ENCODE peak calls at places on chromosomes 12 and 14, in nine cellular contexts. One of them, this sample, is unnamed.

GRCh38 chr12:121033625-121034349 is 5.3 kb downstream of the OASL start:
- DNase-seq in right cardiac atrium: no peak
- DNase-seq in activated B cell treated with CpG ODN at 0.5 μM for 24 hours: no peak
- DNase-seq in non-pigmented ciliary epithelial cell: no peak
- DNase-seq in Right ventricle myocardium inferior: no peak
- DNase-seq in dorsolateral prefrontal cortex: no peak
- DNase-seq in astrocyte of the spinal cord: peak; percentile 40
- DNase-seq in activated naive CD4-positive, alpha-beta T cell treated with Interleukin-2 at 50 U/mL for 16 hours: peak; percentile 69
- DNase-seq in naive thymus-derived CD4-positive, alpha-beta T cell: no peak
- DNase-seq in this sample: peak; percentile 64

GRCh38 chr12:64102339-64102738 is 119.8 kb downstream of the KICS2 start:
- DNase-seq in Right ventricle myocardium inferior: no peak
- DNase-seq in right cardiac atrium: no peak
- DNase-seq in activated B cell treated with CpG ODN at 0.5 μM for 24 hours: no peak
- DNase-seq in dorsolateral prefrontal cortex: no peak
- DNase-seq in naive thymus-derived CD4-positive, alpha-beta T cell: no peak
- DNase-seq in astrocyte of the spinal cord: peak; percentile 72
- DNase-seq in non-pigmented ciliary epithelial cell: no peak
- DNase-seq in activated naive CD4-positive, alpha-beta T cell treated with Interleukin-2 at 50 U/mL for 16 hours: no peak
- DNase-seq in this sample: no peak

GRCh38 chr12:53950789-53951576 is 3.7 kb upstream of the HOXC12 start:
- DNase-seq in Right ventricle myocardium inferior: no peak
- DNase-seq in dorsolateral prefrontal cortex: no peak
- DNase-seq in naive thymus-derived CD4-positive, alpha-beta T cell: no peak
- DNase-seq in astrocyte of the spinal cord: no peak
- DNase-seq in right cardiac atrium: no peak
- DNase-seq in non-pigmented ciliary epithelial cell: no peak
- DNase-seq in activated B cell treated with CpG ODN at 0.5 μM for 24 hours: no peak
- DNase-seq in activated naive CD4-positive, alpha-beta T cell treated with Interleukin-2 at 50 U/mL for 16 hours: no peak
- DNase-seq in this sample: no peak

GRCh38 chr12:52769354-52769753 is 7.8 kb downstream of the KRT76 start:
- DNase-seq in astrocyte of the spinal cord: no peak
- DNase-seq in naive thymus-derived CD4-positive, alpha-beta T cell: no peak
- DNase-seq in dorsolateral prefrontal cortex: no peak
- DNase-seq in activated B cell treated with CpG ODN at 0.5 μM for 24 hours: no peak
- DNase-seq in Right ventricle myocardium inferior: no peak
- DNase-seq in right cardiac atrium: no peak
- DNase-seq in activated naive CD4-positive, alpha-beta T cell treated with Interleukin-2 at 50 U/mL for 16 hours: no peak
- DNase-seq in non-pigmented ciliary epithelial cell: no peak
- DNase-seq in this sample: no peak

GRCh38 chr14:99604766-99605298 is 825 bp upstream of the CCDC85C start:
- DNase-seq in activated naive CD4-positive, alpha-beta T cell treated with Interleukin-2 at 50 U/mL for 16 hours: peak; percentile 46
- DNase-seq in right cardiac atrium: peak; percentile 75
- DNase-seq in Right ventricle myocardium inferior: peak; percentile 50
- DNase-seq in naive thymus-derived CD4-positive, alpha-beta T cell: no peak
- DNase-seq in dorsolateral prefrontal cortex: peak; percentile 59
- DNase-seq in activated B cell treated with CpG ODN at 0.5 μM for 24 hours: peak; percentile 48
- DNase-seq in non-pigmented ciliary epithelial cell: no peak
- DNase-seq in astrocyte of the spinal cord: peak; percentile 37
- DNase-seq in this sample: peak; percentile 43

GRCh38 chr12:104347374-104348075 is 44.0 kb downstream of the EID3 start:
- DNase-seq in activated naive CD4-positive, alpha-beta T cell treated with Interleukin-2 at 50 U/mL for 16 hours: no peak
- DNase-seq in activated B cell treated with CpG ODN at 0.5 μM for 24 hours: no peak
- DNase-seq in right cardiac atrium: no peak
- DNase-seq in Right ventricle myocardium inferior: no peak
- DNase-seq in dorsolateral prefrontal cortex: no peak
- DNase-seq in astrocyte of the spinal cord: peak; percentile 19
- DNase-seq in naive thymus-derived CD4-positive, alpha-beta T cell: no peak
- DNase-seq in non-pigmented ciliary epithelial cell: no peak
- DNase-seq in this sample: no peak

GRCh38 chr12:90945070-90945649 is 9.8 kb downstream of the CCER1 start:
- DNase-seq in non-pigmented ciliary epithelial cell: no peak
- DNase-seq in Right ventricle myocardium inferior: no peak
- DNase-seq in right cardiac atrium: no peak
- DNase-seq in activated naive CD4-positive, alpha-beta T cell treated with Interleukin-2 at 50 U/mL for 16 hours: no peak
- DNase-seq in naive thymus-derived CD4-positive, alpha-beta T cell: no peak
- DNase-seq in dorsolateral prefrontal cortex: no peak
- DNase-seq in astrocyte of the spinal cord: peak; percentile 52
- DNase-seq in activated B cell treated with CpG ODN at 0.5 μM for 24 hours: no peak
- DNase-seq in this sample: no peak

GRCh38 chr12:92141585-92142244 is 3.9 kb downstream of the BTG1 start:
- DNase-seq in dorsolateral prefrontal cortex: no peak
- DNase-seq in astrocyte of the spinal cord: no peak
- DNase-seq in right cardiac atrium: no peak
- DNase-seq in non-pigmented ciliary epithelial cell: no peak
- DNase-seq in naive thymus-derived CD4-positive, alpha-beta T cell: peak; percentile 80
- DNase-seq in activated B cell treated with CpG ODN at 0.5 μM for 24 hours: no peak
- DNase-seq in activated naive CD4-positive, alpha-beta T cell treated with Interleukin-2 at 50 U/mL for 16 hours: no peak
- DNase-seq in Right ventricle myocardium inferior: no peak
- DNase-seq in this sample: no peak

GRCh38 chr12:117377758-117378157 is 16.3 kb upstream of the NOS1 start:
- DNase-seq in astrocyte of the spinal cord: no peak
- DNase-seq in dorsolateral prefrontal cortex: no peak
- DNase-seq in Right ventricle myocardium inferior: no peak
- DNase-seq in naive thymus-derived CD4-positive, alpha-beta T cell: no peak
- DNase-seq in activated naive CD4-positive, alpha-beta T cell treated with Interleukin-2 at 50 U/mL for 16 hours: no peak
- DNase-seq in non-pigmented ciliary epithelial cell: no peak
- DNase-seq in right cardiac atrium: no peak
- DNase-seq in activated B cell treated with CpG ODN at 0.5 μM for 24 hours: no peak
- DNase-seq in this sample: no peak

GRCh38 chr14:52078093-52078492 is 9.2 kb upstream of the NID2 start:
- DNase-seq in astrocyte of the spinal cord: no peak
- DNase-seq in right cardiac atrium: no peak
- DNase-seq in activated naive CD4-positive, alpha-beta T cell treated with Interleukin-2 at 50 U/mL for 16 hours: no peak
- DNase-seq in Right ventricle myocardium inferior: no peak
- DNase-seq in dorsolateral prefrontal cortex: no peak
- DNase-seq in activated B cell treated with CpG ODN at 0.5 μM for 24 hours: no peak
- DNase-seq in naive thymus-derived CD4-positive, alpha-beta T cell: no peak
- DNase-seq in non-pigmented ciliary epithelial cell: no peak
- DNase-seq in this sample: no peak

GRCh38 chr14:77590845-77591506 is 25.5 kb downstream of the SPTLC2 start:
- DNase-seq in non-pigmented ciliary epithelial cell: no peak
- DNase-seq in activated naive CD4-positive, alpha-beta T cell treated with Interleukin-2 at 50 U/mL for 16 hours: no peak
- DNase-seq in naive thymus-derived CD4-positive, alpha-beta T cell: no peak
- DNase-seq in astrocyte of the spinal cord: no peak
- DNase-seq in right cardiac atrium: no peak
- DNase-seq in Right ventricle myocardium inferior: no peak
- DNase-seq in dorsolateral prefrontal cortex: no peak
- DNase-seq in activated B cell treated with CpG ODN at 0.5 μM for 24 hours: no peak
- DNase-seq in this sample: no peak

GRCh38 chr14:59253527-59253926 is 65.1 kb downstream of the DAAM1 start:
- DNase-seq in non-pigmented ciliary epithelial cell: no peak
- DNase-seq in astrocyte of the spinal cord: no peak
- DNase-seq in right cardiac atrium: no peak
- DNase-seq in dorsolateral prefrontal cortex: no peak
- DNase-seq in activated B cell treated with CpG ODN at 0.5 μM for 24 hours: no peak
- DNase-seq in naive thymus-derived CD4-positive, alpha-beta T cell: no peak
- DNase-seq in activated naive CD4-positive, alpha-beta T cell treated with Interleukin-2 at 50 U/mL for 16 hours: no peak
- DNase-seq in Right ventricle myocardium inferior: no peak
- DNase-seq in this sample: no peak

GRCh38 chr12:121121805-121122204 is 10.9 kb upstream of the P2RX7 start:
- DNase-seq in right cardiac atrium: no peak
- DNase-seq in activated B cell treated with CpG ODN at 0.5 μM for 24 hours: no peak
- DNase-seq in naive thymus-derived CD4-positive, alpha-beta T cell: no peak
- DNase-seq in non-pigmented ciliary epithelial cell: no peak
- DNase-seq in Right ventricle myocardium inferior: no peak
- DNase-seq in activated naive CD4-positive, alpha-beta T cell treated with Interleukin-2 at 50 U/mL for 16 hours: no peak
- DNase-seq in dorsolateral prefrontal cortex: no peak
- DNase-seq in astrocyte of the spinal cord: no peak
- DNase-seq in this sample: no peak

This sample was measured in activated naive CD8-positive, alpha-beta T cell treated with anti-CD3 and anti-CD28 coated beads for 36 hours.